ENCODE peak calls at places on chromosomes 3 and 15, in eight cellular contexts. I, H, N, M, A, X, P and Z are unnamed samples.
A peak's percentile ranks its signal among the peaks of the same experiment; 100 is the strongest.

GRCh38 chr3:173553635-173554280 is 156.2 kb downstream of the NLGN1 start:
- DNase-seq in A (no peak), M (no peak), I (no peak), P (no peak), X (no peak), H (no peak), N (peak; percentile 58), Z (peak; percentile 34)

GRCh38 chr3:96267577-96267976 is 546.8 kb upstream of the EPHA6 start:
- DNase-seq in H (no peak), M (no peak), A (no peak), X (no peak), P (no peak), I (no peak), N (no peak), Z (no peak)

GRCh38 chr3:131995936-131996335 is 38.9 kb downstream of the CPNE4 start:
- DNase-seq in N (peak; percentile 44), P (no peak), X (no peak), A (no peak), M (no peak), H (no peak), I (no peak), Z (no peak)

GRCh38 chr15:82900511-82900910 is 52.0 kb downstream of the HOMER2 start:
- DNase-seq in P (no peak), X (no peak), N (peak; percentile 13), H (no peak), A (no peak), I (no peak), M (no peak), Z (no peak)

GRCh38 chr3:140834266-140835037 is 107.2 kb upstream of the SLC25A36 start:
- DNase-seq in H (no peak), N (peak; percentile 2), P (no peak), A (no peak), M (no peak), I (no peak), X (no peak), Z (peak; percentile 6)

GRCh38 chr3:46280105-46280797 is 38.0 kb downstream of the CCR3 start:
- DNase-seq in I (peak; percentile 45), M (no peak), A (no peak), X (no peak), H (no peak), P (no peak), N (peak; percentile 16), Z (peak; percentile 59)

GRCh38 chr15:79290642-79291275 is 8.2 kb downstream of the ANKRD34C start:
- DNase-seq in A (no peak), P (no peak), H (no peak), I (no peak), M (no peak), N (no peak), X (no peak), Z (no peak)

GRCh38 chr3:178195824-178196223 is 340.4 kb upstream of the KCNMB2 start:
- DNase-seq in H (no peak), N (peak; percentile 68), A (no peak), X (no peak), P (no peak), I (no peak), M (no peak), Z (peak; percentile 40)

GRCh38 chr3:21745971-21746370 is 5.0 kb downstream of the ZNF385D start:
- DNase-seq in I (no peak), H (no peak), M (no peak), N (peak; percentile 25), X (no peak), A (no peak), P (no peak), Z (no peak)

GRCh38 chr3:141455603-141456327 is 31.1 kb upstream of the RASA2 start:
- DNase-seq in N (peak; percentile 76), I (no peak), M (no peak), H (no peak), X (no peak), P (no peak), A (no peak), Z (no peak)

GRCh38 chr3:69200384-69201068 is 78.1 kb upstream of the LMOD3 start:
- DNase-seq in I (no peak), N (peak; percentile 3), M (no peak), A (no peak), H (no peak), P (no peak), X (peak; percentile 66), Z (peak; percentile 87)

GRCh38 chr3:122298239-122298638 is 26.8 kb upstream of the CSTA start:
- DNase-seq in P (no peak), X (no peak), H (no peak), N (no peak), I (no peak), M (no peak), A (no peak), Z (no peak)

GRCh38 chr3:94069242-94069813 is 6.5 kb downstream of the NSUN3 start:
- DNase-seq in N (peak; percentile 40), M (no peak), A (no peak), I (no peak), P (no peak), H (no peak), X (no peak), Z (peak; percentile 39)

GRCh38 chr15:61275901-61276300 is 46.8 kb upstream of the RORA start:
- DNase-seq in H (no peak), X (peak; percentile 12), I (no peak), P (no peak), N (no peak), M (no peak), A (no peak), Z (no peak)

DNA sequence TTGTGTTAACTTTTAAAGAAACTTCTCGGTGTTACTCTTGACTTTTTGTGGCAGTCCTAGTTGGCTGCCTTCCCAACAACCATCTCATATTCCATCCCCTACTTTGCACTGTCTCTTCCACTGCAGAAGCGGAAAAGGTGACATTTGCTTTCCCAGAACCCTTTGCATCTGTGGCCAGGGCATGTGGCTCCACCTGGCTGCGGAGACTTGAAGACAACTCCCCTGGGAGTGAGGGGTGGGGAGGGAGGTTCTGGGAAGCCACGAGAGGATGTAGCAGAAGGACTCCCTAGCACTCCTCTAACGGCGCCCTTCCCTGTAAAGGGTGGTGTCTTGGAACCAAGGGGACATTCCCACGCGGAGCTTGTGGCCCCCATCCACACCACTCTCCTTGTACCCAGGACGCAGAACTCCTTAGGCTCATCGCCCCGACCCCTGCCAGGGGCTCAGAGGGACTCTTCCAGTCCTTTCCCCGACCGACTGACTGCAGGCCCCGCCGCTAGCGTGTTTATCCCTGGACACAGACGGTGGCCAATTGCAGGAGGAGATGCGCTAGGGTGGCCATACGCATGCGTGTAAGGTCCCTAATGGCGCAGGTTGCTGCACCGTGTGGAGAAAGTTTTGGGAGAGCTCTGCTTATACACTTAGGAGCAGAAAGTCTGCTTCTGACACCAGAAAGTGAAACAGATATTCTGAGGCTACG is 33.2 kb upstream of the SECISBP2L start:
- DNase-seq in I (no peak), M (no peak), A (no peak), H (no peak), P (no peak), N (no peak), X (no peak), Z (no peak)
- TF ChIP-seq CTCF in I (no peak), M (no peak), A (no peak), H (no peak), P (no peak), N (no peak), X (no peak), Z (no peak)

DNA sequence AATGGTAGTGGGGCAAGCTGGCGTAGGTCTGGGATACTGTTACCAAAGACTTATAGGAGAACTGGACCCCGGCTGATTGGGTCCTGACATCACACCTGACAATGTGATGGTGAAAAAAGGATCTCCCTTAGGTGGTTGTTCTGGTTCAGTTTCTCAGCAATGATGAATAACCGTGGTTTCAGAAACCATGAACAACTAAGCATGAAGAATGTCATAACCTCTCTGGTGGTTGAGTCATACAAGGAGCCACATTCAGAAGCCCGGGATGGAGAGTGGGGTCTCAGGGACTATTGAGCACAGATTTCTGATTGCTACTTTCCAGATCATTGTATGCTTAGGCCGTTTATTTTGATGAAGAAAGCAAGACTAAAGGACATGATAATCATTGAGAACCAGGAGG is 17.4 kb downstream of the GPR160 start:
- DNase-seq in H (no peak), P (no peak), X (no peak), M (no peak), A (no peak), I (no peak), N (peak; percentile 21), Z (no peak)
- H3K4me3 ChIP-seq in H (no peak overlapping the region), P (no peak overlapping the region), X (no peak overlapping the region), M (no peak overlapping the region), A (no peak overlapping the region), I (no peak overlapping the region), N (no peak overlapping the region), Z (no peak overlapping the region)

GRCh38 chr3:185983495-185984141 is 45.8 kb upstream of the TRA2B start:
- DNase-seq in N (peak; percentile 53), H (peak; percentile 85), M (peak; percentile 71), I (peak; percentile 79), X (peak; percentile 83), P (peak; percentile 70), A (peak; percentile 94), Z (peak; percentile 72)

GRCh38 chr3:185984203-185984602 is 46.4 kb upstream of the TRA2B start:
- DNase-seq in X (no peak), H (no peak), M (no peak), I (no peak), N (no peak), P (no peak), A (no peak), Z (no peak)

GRCh38 chr3:185982632-185983031 is 44.8 kb upstream of the TRA2B start:
- DNase-seq in P (no peak), X (no peak), A (no peak), I (no peak), M (no peak), N (no peak), H (no peak), Z (no peak)

GRCh38 chr3:185979721-185980121 is 41.9 kb upstream of the TRA2B start:
- DNase-seq in H (no peak), X (no peak), I (no peak), N (no peak), P (no peak), A (no peak), M (no peak), Z (peak; percentile 28)

DNA sequence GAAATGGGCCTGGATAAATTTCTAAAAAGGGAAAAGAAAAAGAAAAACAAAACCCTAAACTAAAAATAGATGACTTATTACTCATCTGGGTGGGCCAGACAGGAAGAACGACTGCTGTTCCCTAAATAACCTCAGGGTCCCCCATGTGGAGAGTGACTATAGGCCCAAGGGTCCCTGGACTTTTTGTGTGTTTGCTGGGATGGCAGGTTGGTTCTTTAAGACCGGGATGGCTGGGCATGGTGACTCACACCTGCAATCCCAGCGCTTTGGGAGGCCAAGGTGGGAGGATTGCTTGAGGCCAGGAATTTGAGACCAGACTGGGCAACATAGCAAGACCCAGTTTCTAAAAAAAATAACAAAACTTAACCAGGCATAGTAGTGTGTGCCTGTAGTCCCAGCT is 43.8 kb upstream of the TRA2B start:
- DNase-seq in I (no peak), N (no peak), A (no peak), M (no peak), P (no peak), X (no peak), H (no peak), Z (no peak)
- TF ChIP-seq CTCF in I (no peak), N (no peak), A (no peak), M (no peak), P (no peak), X (no peak), H (no peak), Z (no peak)

DNA sequence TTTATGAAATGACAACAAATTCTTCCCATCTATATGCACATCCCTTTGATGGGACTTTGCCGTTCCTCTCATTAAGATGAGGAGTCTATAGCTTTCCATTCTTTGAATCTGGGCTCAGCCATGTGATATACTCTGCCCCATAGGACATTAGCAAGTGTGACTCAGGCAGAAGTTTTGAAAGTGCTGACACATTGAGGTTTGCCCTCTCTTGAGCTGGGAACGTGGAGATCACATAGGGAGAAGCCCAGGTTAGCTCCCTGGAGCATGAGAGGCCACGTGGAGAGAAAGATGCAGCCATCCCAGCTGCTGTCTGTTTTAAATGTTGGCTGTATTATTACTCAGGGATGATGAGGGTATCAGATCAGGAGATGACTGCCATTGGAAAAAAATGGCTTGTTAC is 67.8 kb upstream of the OXTR start:
- DNase-seq in I (no peak), H (no peak), M (no peak), P (no peak), N (peak; percentile 74), X (no peak), A (no peak), Z (peak; percentile 69)
- H3K4me3 ChIP-seq in I (no peak overlapping the region), H (no peak overlapping the region), M (no peak overlapping the region), P (no peak overlapping the region), N (no peak overlapping the region), X (no peak overlapping the region), A (no peak overlapping the region), Z (no peak overlapping the region)